ENCODE peak calls at places on chromosomes 6 and 20, in four cellular contexts. Z is fibroblast of mammary gland, Y is astrocyte, O is ascending aorta. V is an unnamed sample.

GRCh38 chr6:168130683-168131371 is 51.8 kb upstream of the FRMD1 start:
- DNase-seq in Z (no peak), Y (no peak), O (no peak), V (no peak)

GRCh38 chr6:81984599-81984998 is 232.1 kb upstream of the TENT5A start:
- DNase-seq in Z (no peak), Y (no peak), O (no peak), V (no peak)

GRCh38 chr6:39402239-39402751 is 79.8 kb upstream of the KCNK16 start:
- DNase-seq in Z (peak; percentile 2), Y (no peak), O (no peak), V (no peak)

GRCh38 chr6:42928748-42929087 is 562 bp upstream of the CNPY3 start:
- DNase-seq in Z (no peak), Y (no peak), O (no peak), V (no peak)

GRCh38 chr6:13351271-13351670 is 22.9 kb upstream of the TBC1D7 start:
- DNase-seq in Z (no peak), Y (no peak), O (no peak), V (no peak)

GRCh38 chr20:51022227-51022802 is 592 bp downstream of the KCNG1 start:
- DNase-seq in Z (no peak), Y (no peak), O (no peak), V (no peak)

GRCh38 chr20:46129955-46130481 is 11.9 kb downstream of the CD40 start:
- DNase-seq in Z (no peak), Y (no peak), O (no peak), V (no peak)

GRCh38 chr20:32807706-32808105 is 12.0 kb upstream of the MAPRE1 start:
- DNase-seq in Z (no peak), Y (no peak), O (no peak), V (no peak)

GRCh38 chr20:36644032-36644712 is 1.8 kb downstream of the SLA2 start:
- DNase-seq in Z (no peak), Y (no peak), O (no peak), V (no peak)

GRCh38 chr20:53679597-53680309 is 86.1 kb upstream of the ZNF217 start:
- DNase-seq in Z (no peak), Y (no peak), O (no peak), V (no peak)

GRCh38 chr6:87968435-87969278 is 79.0 kb upstream of the SPACA1 start:
- DNase-seq in Z (no peak), Y (peak; percentile 4), O (no peak), V (peak; percentile 29)

DNA sequence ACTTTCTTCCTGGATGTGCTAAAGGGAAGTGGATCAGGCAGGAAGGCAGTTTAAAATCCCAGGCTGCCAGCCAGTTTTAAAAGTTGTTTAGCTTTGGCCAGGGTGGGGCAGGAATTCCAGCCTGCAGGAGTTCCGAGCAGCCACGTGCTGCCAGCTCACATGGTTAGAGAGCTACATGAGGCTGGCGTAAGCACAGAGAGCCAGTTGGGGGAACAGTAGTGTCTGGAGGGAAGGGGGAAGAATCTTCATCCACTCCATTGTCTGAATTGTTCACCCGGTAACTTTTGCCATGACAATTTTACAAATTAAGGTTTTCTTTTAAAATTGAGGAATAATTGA is 12.0 kb downstream of the CDC25B start:
- DNase-seq in Z (peak; percentile 99), Y (peak; percentile 89), O (peak; percentile 74), V (peak; percentile 63)
- TF ChIP-seq CTCF in Z (no peak), Y (no peak), O (no peak), V (no peak)

DNA sequence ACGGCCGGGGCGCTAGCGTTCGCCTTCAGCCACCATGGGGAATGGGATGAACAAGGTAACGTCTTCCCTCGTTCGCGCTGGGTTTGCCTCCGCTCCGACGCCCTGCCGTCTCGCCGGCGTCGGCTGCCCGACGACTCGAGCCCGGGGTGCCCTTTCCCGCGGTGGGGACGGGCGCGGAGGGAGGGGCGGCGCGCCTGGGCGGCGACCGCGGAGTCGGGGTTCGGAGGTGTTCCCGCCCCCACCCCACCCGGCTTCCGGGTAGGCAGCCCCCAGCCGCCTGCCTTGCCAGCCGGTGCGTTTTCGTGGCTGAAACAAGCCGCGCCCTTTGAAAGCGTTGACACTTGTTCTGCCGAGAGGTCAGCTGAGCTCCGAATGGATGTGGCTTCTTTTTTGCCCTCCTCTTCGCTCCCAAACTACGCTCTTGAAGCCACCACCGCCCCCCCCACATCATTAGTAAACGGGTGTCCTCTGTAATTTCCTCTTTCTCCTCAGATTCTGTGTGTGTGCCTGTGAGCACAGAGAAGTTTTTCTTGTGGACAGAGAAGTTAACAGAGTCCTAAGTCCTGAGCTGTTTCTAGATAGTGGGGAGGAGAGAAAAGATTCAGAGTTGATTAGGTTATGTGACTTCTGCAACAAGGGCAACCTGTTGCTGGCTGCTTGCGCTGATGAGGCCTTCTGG is 358 bp downstream of the DUSP22 start:
- DNase-seq in Z (peak; percentile 43), Y (peak; percentile 26), O (no peak), V (peak; percentile 36)
- TF ChIP-seq CTCF in Z (no peak), Y (no peak), O (no peak), V (peak; percentile 14)

GRCh38 chr6:37539706-37540352 is 40.1 kb upstream of the CCDC167 start:
- DNase-seq in Z (no peak), Y (no peak), O (no peak), V (no peak)

GRCh38 chr6:37536462-37537225 is 37.0 kb upstream of the CCDC167 start:
- DNase-seq in Z (no peak), Y (no peak), O (no peak), V (no peak)

GRCh38 chr6:37535701-37536461 is 36.2 kb upstream of the CCDC167 start:
- DNase-seq in Z (no peak), Y (no peak), O (no peak), V (no peak)

GRCh38 chr6:37540390-37540789 is 40.7 kb upstream of the CCDC167 start:
- DNase-seq in Z (no peak), Y (no peak), O (no peak), V (no peak)

DNA sequence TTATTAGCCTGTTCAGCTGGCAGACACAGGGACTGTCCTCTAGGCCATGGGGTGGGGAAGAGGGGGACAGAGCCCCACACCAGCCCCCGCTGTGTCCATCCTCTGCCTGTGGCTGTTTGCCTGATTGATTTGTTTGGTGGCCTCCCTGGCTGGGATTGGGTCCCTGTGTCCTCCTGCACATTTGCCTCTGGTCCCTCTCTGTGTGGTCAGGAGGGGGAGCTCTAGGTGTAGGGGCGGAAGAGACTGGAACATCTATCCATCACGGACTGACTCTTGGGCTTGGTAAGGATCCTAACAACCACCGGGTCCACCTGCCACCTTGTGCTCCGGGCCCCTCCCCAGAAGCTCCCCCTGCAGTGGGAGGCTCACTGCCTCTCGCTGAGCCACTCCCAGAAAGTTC is 38.4 kb upstream of the CCDC167 start:
- DNase-seq in Z (no peak), Y (no peak), O (no peak), V (no peak)
- TF ChIP-seq CTCF in Z (peak; percentile 34), Y (no peak), O (no peak), V (peak; percentile 48)

GRCh38 chr6:77159730-77160129 is 303.6 kb downstream of the HTR1B start:
- DNase-seq in Z (no peak), Y (no peak), O (no peak), V (no peak)
- TF ChIP-seq CTCF in Z (no peak), Y (no peak), O (no peak), V (no peak)

DNA sequence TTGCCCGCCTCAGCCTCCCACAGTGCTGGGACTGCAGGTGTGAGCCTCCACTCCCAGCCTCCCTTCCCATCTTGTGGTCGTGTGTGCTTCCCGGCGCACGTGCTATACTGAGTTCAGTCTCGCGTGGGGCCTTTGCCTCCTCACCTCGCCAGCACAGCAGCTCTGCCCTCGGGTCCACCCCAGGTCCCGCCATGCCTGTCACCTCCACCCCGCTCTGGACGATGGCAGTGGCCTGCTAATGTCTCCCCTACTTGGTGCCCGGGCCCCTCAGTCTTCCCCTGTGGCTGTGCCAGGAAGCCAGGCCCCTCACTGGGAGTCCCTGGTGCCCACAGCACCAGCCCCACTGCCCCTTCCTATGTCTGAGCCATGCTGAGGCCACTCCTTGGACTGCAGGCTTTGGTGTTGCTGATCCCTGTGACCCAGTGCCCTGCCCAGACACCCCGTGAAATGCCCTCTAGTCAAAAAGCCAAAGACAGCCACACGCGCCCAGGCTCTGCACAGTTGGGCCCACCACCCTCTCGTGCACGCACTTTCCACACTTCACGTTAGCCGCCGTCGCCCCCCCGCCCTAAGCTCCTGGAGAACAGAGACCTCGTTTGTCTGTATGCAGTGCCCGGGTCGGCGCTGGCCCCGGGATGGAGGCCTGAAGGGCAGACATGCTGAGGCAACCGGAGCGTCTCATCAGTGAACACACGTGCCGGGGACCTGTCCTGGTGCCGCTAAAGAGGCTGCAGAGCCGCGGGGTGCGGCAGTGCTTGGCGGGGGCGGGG is 14.3 kb downstream of the HRH3 start:
- DNase-seq in Z (no peak), Y (no peak), O (no peak), V (no peak)
- TF ChIP-seq CTCF in Z (no peak), Y (no peak), O (no peak), V (no peak)

DNA sequence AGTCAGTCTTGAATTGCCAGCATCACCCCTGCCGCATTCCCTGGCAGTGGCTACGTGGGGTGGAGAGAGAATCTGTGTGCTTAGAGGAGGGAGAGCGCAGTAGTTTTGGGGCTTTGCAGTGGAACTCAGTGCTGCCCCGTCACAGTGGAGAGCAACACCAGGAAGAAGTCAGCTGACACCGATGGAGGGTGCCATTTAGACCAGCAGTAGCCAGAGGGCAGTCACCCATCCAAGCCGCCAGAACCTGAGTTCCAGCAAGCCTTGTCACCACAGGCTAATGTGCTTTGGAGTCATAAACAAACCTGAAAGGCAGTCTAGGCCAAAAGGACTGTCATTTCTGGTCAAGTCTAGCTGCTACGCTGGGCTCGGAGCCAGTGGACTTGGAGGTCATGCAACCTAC is 22.0 kb upstream of the PERP start:
- DNase-seq in Z (no peak), Y (no peak), O (no peak), V (peak; percentile 4)
- TF ChIP-seq CTCF in Z (no peak), Y (no peak), O (no peak), V (peak; percentile 15)

GRCh38 chr6:18155864-18156396 is 708 bp downstream of the KDM1B start:
- DNase-seq in Z (no peak), Y (peak; percentile 31), O (peak; percentile 15), V (peak; percentile 52)
- TF ChIP-seq CTCF in Z (peak; percentile 13), Y (no peak), O (peak; percentile 5), V (peak; percentile 55)

GRCh38 chr6:139891471-139891870 is 517.0 kb upstream of the CITED2 start:
- DNase-seq in Z (peak; percentile 71), Y (peak; percentile 68), O (no peak), V (peak; percentile 25)

GRCh38 chr6:139894271-139894670 is 519.8 kb upstream of the CITED2 start:
- DNase-seq in Z (no peak), Y (no peak), O (no peak), V (no peak)

DNA sequence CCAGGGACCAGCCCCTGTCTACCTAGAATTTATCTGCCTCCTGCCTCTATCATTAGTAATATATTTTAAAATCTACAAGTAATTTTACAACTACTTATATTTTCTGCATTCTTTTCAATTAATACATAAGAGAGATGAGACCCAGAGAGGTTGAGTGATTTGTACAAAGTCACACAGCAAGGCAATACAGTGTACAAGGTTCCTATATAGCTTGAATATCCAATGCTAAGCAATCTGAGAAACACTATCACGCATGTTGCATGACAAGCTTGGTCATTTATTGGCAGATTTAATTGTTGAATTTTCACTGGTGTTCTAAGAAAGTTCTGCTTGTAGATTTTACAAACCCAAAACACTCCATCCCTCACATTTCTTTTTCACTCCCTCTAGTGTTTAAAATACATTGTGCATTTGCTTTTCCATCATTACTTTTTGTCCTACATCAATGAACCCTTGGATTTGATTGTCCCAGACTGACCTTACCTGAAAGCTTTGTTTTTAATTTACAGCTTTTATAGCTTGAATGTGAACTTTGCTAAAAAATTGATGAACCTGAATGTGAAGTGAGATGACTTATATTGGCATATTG is 520.9 kb upstream of the CITED2 start:
- DNase-seq in Z (no peak), Y (no peak), O (no peak), V (peak; percentile 35)
- TF ChIP-seq CTCF in Z (peak; percentile 13), Y (no peak), O (peak; percentile 38), V (no peak)